ENCODE peak calls at places on chromosomes 12 and 14, in ten cellular contexts. T is iPS DF 6.9, H is hepatocyte, X is A549, Z is uterus, P is HepG2, U is tibial nerve, F is Panc1, E is OCI-LY7, C is mammary epithelial cell. I is an unnamed sample.

GRCh38 chr14:37114559-37114958 is 57.8 kb downstream of the SLC25A21 start:
- DNase-seq in T (no peak), H (no peak), X (no peak), Z (no peak), P (no peak), U (no peak), F (no peak), E (no peak), C (no peak), I (no peak)

GRCh38 chr12:52151859-52152783 is 39.7 kb downstream of the KRT80 start:
- DNase-seq in T (no peak), H (peak; percentile 91), X (peak; percentile 94), Z (peak; percentile 47), P (no peak), U (peak; percentile 37), F (no peak), E (peak; percentile 38), C (peak; percentile 95), I (no peak)

GRCh38 chr14:91257328-91258020 is 13.0 kb upstream of the GPR68 start:
- DNase-seq in T (no peak), H (peak; percentile 18), X (peak; percentile 10), Z (no peak), P (no peak), U (no peak), F (no peak), E (no peak), C (no peak), I (no peak)

GRCh38 chr12:104971276-104971675 is 13.2 kb upstream of the SLC41A2 start:
- DNase-seq in T (no peak), H (no peak), X (no peak), Z (no peak), P (no peak), U (no peak), F (no peak), E (no peak), C (no peak), I (no peak)

GRCh38 chr14:101171650-101172049 is 268.1 kb upstream of the RTL1 start:
- DNase-seq in T (no peak), H (no peak), X (no peak), Z (no peak), P (no peak), U (no peak), F (no peak), E (no peak), C (no peak), I (no peak)

GRCh38 chr12:14785568-14785967 is 17.7 kb downstream of the WBP11 start:
- DNase-seq in T (no peak), H (no peak), X (no peak), Z (no peak), P (no peak), U (no peak), F (no peak), E (no peak), C (no peak), I (no peak)

GRCh38 chr12:62758216-62758615 is 176.7 kb downstream of the PPM1H start:
- DNase-seq in T (no peak), H (no peak), X (peak; percentile 77), Z (no peak), P (no peak), U (no peak), F (no peak), E (no peak), C (no peak), I (no peak)

GRCh38 chr12:675562-675961 is 12.3 kb upstream of the NINJ2 start:
- DNase-seq in T (no peak), H (no peak), X (no peak), Z (no peak), P (no peak), U (no peak), F (no peak), E (no peak), C (no peak), I (no peak)

GRCh38 chr14:52879958-52880357 is 70.9 kb downstream of the FERMT2 start:
- DNase-seq in T (no peak), H (no peak), X (no peak), Z (no peak), P (no peak), U (no peak), F (no peak), E (no peak), C (peak; percentile 18), I (no peak)

GRCh38 chr14:51724650-51725049 is 72.9 kb downstream of the FRMD6 start:
- DNase-seq in T (no peak), H (no peak), X (no peak), Z (no peak), P (no peak), U (no peak), F (no peak), E (no peak), C (no peak), I (no peak)

GRCh38 chr14:52926994-52927393 is 23.9 kb downstream of the FERMT2 start:
- DNase-seq in T (no peak), H (no peak), X (peak; percentile 20), Z (no peak), P (peak; percentile 45), U (no peak), F (no peak), E (no peak), C (no peak), I (no peak)

GRCh38 chr14:51182166-51182565 is 57.9 kb upstream of the TMX1 start:
- DNase-seq in T (no peak), H (no peak), X (peak; percentile 4), Z (no peak), P (no peak), U (no peak), F (no peak), E (no peak), C (peak; percentile 17), I (no peak)

GRCh38 chr14:99041820-99042174 is 230.2 kb downstream of the BCL11B start:
- DNase-seq in T (no peak), H (no peak), X (no peak), Z (no peak), P (no peak), U (no peak), F (no peak), E (no peak), C (no peak), I (no peak)

GRCh38 chr12:102811125-102811737 is 105.8 kb downstream of the PAH start:
- DNase-seq in T (no peak), H (peak; percentile 64), X (peak; percentile 51), Z (peak; percentile 47), P (peak; percentile 18), U (peak; percentile 47), F (peak; percentile 2), E (peak; percentile 29), C (no peak), I (no peak)

GRCh38 chr14:32940711-32941667 is 2.3 kb downstream of the NPAS3 start:
- DNase-seq in T (no peak), H (no peak), X (no peak), Z (no peak), P (no peak), U (no peak), F (no peak), E (no peak), C (no peak), I (no peak)

GRCh38 chr14:72559227-72559626 is 334.7 kb downstream of the DPF3 start:
- DNase-seq in T (no peak), H (no peak), X (no peak), Z (no peak), P (no peak), U (no peak), F (no peak), E (no peak), C (peak; percentile 89), I (no peak)

GRCh38 chr12:77152623-77153193 is 87.3 kb upstream of the E2F7 start:
- DNase-seq in T (peak; percentile 5), H (peak; percentile 59), X (peak; percentile 31), Z (no peak), P (peak; percentile 5), U (peak; percentile 29), F (peak; percentile 18), E (no peak), C (peak; percentile 19), I (no peak)

GRCh38 chr14:38108681-38109080 is 99.0 kb upstream of the SSTR1 start:
- DNase-seq in T (no peak), H (no peak), X (no peak), Z (no peak), P (no peak), U (no peak), F (no peak), E (no peak), C (no peak), I (no peak)

GRCh38 chr12:108610856-108611605 is 13.1 kb upstream of the TMEM119 start:
- DNase-seq in T (no peak), H (no peak), X (no peak), Z (no peak), P (no peak), U (no peak), F (no peak), E (no peak), C (no peak), I (no peak)
- H3K27ac ChIP-seq in T (no peak overlapping the region), H (no peak overlapping the region), X (peak overlapping the region; percentile 25), Z (no peak overlapping the region), P (no peak overlapping the region), U (no peak overlapping the region), F (no peak overlapping the region), E (no peak overlapping the region), C (no peak overlapping the region), I (no peak overlapping the region)

GRCh38 chr12:100576311-100577036 is 3.0 kb downstream of the GAS2L3 start:
- DNase-seq in T (no peak), H (peak; percentile 50), X (peak; percentile 50), Z (no peak), P (no peak), U (no peak), F (peak; percentile 60), E (no peak), C (peak; percentile 86), I (no peak)
- H3K27ac ChIP-seq in T (no peak overlapping the region), H (peak overlapping the region; percentile 54), X (no peak overlapping the region), Z (no peak overlapping the region), P (no peak overlapping the region), U (peak overlapping the region; percentile 14), F (peak overlapping the region; percentile 65), E (no peak overlapping the region), C (peak overlapping the region; percentile 76), I (no peak overlapping the region)

GRCh38 chr14:56378046-56378445 is 201.6 kb upstream of the TMEM260 start:
- DNase-seq in T (no peak), H (no peak), X (no peak), Z (no peak), P (no peak), U (no peak), F (no peak), E (no peak), C (no peak), I (no peak)
- H3K27ac ChIP-seq in T (no peak overlapping the region), H (no peak overlapping the region), X (no peak overlapping the region), Z (no peak overlapping the region), P (no peak overlapping the region), U (no peak overlapping the region), F (no peak overlapping the region), E (no peak overlapping the region), C (no peak overlapping the region), I (no peak overlapping the region)

GRCh38 chr14:21510735-21511657 is at the start of gene METTL3:
- DNase-seq in T (peak; percentile 99), H (peak; percentile 98), X (peak; percentile 99), Z (peak; percentile 99), P (peak; percentile 100), U (peak; percentile 97), F (peak; percentile 90), E (peak; percentile 98), C (peak; percentile 99), I (peak; percentile 92)
- H3K27ac ChIP-seq in T (no peak within 1 kb of the TSS), H (peak within 1 kb of the TSS; percentile 72), X (peak within 1 kb of the TSS; percentile 91), Z (peak within 1 kb of the TSS; percentile 80), P (peak within 1 kb of the TSS; percentile 80), U (no peak within 1 kb of the TSS), F (peak within 1 kb of the TSS; percentile 95), E (peak within 1 kb of the TSS; percentile 34), C (peak within 1 kb of the TSS; percentile 59), I (peak within 1 kb of the TSS; percentile 78)